ENCODE peak calls at places on chromosome 5, in eight cellular contexts. O, I, W, D, L, U, Y and H are unnamed samples.

GRCh38 chr5:88692979-88693932 is 189.7 kb downstream of the MEF2C start:
- DNase-seq in O (no peak), I (no peak), W (no peak), D (no peak), L (no peak), U (no peak), Y (no peak), H (no peak)

GRCh38 chr5:116360008-116360853 is 214.4 kb downstream of the SEMA6A start:
- DNase-seq in O (no peak), I (peak; percentile 16), W (no peak), D (no peak), L (no peak), U (peak; percentile 64), Y (no peak), H (no peak)

GRCh38 chr5:50824109-50824508 is 157.7 kb downstream of the PARP8 start:
- DNase-seq in O (no peak), I (no peak), W (no peak), D (no peak), L (no peak), U (no peak), Y (no peak), H (no peak)

GRCh38 chr5:58022055-58022454 is 437.8 kb downstream of the PLK2 start:
- DNase-seq in O (no peak), I (no peak), W (no peak), D (no peak), L (no peak), U (no peak), Y (no peak), H (no peak)

GRCh38 chr5:172115541-172115982 is 72.5 kb downstream of the STK10 start:
- DNase-seq in O (no peak), I (no peak), W (peak; percentile 48), D (peak; percentile 81), L (no peak), U (no peak), Y (no peak), H (no peak)

GRCh38 chr5:181069767-181070491 is 29.9 kb downstream of the BTNL9 start:
- DNase-seq in O (no peak), I (no peak), W (no peak), D (no peak), L (no peak), U (no peak), Y (no peak), H (no peak)

GRCh38 chr5:131252824-131253171 is 11.1 kb upstream of the CDC42SE2 start:
- DNase-seq in O (no peak), I (no peak), W (peak; percentile 90), D (peak; percentile 20), L (peak; percentile 70), U (no peak), Y (no peak), H (peak; percentile 88)

GRCh38 chr5:67983251-67983941 is 232.2 kb upstream of the PIK3R1 start:
- DNase-seq in O (no peak), I (peak; percentile 75), W (no peak), D (no peak), L (no peak), U (no peak), Y (no peak), H (peak; percentile 19)

GRCh38 chr5:2832394-2832793 is 80.9 kb upstream of the IRX2 start:
- DNase-seq in O (no peak), I (no peak), W (no peak), D (no peak), L (no peak), U (no peak), Y (no peak), H (no peak)

GRCh38 chr5:145521523-145521922 is 313.6 kb downstream of the PRELID2 start:
- DNase-seq in O (no peak), I (no peak), W (no peak), D (no peak), L (no peak), U (no peak), Y (no peak), H (no peak)

GRCh38 chr5:123441408-123441807 is 18.2 kb upstream of the CEP120 start:
- DNase-seq in O (no peak), I (no peak), W (peak; percentile 88), D (no peak), L (no peak), U (no peak), Y (no peak), H (no peak)